ENCODE peak calls at places on chromosomes 4 and X, in eight cellular contexts. One of them, this sample, is unnamed.

GRCh38 chrX:30302957-30303356 is 6.2 kb downstream of the NR0B1 start:
- DNase-seq in PC-3: peak
- DNase-seq in right lobe of liver: peak
- DNase-seq in CD8-positive, alpha-beta T cell: no peak
- DNase-seq in mucosa of descending colon: no peak
- DNase-seq in uterus: no peak
- DNase-seq in SK-N-SH: no peak
- DNase-seq in esophagus squamous epithelium: no peak
- DNase-seq in this sample: no peak

GRCh38 chrX:69145714-69146113 is 19.5 kb downstream of the PJA1 start:
- DNase-seq in PC-3: no peak
- DNase-seq in right lobe of liver: no peak
- DNase-seq in CD8-positive, alpha-beta T cell: no peak
- DNase-seq in mucosa of descending colon: no peak
- DNase-seq in uterus: no peak
- DNase-seq in SK-N-SH: no peak
- DNase-seq in esophagus squamous epithelium: no peak
- DNase-seq in this sample: no peak

GRCh38 chr4:87844476-87844875 is 11.7 kb downstream of the MEPE start:
- DNase-seq in PC-3: no peak
- DNase-seq in right lobe of liver: no peak
- DNase-seq in CD8-positive, alpha-beta T cell: no peak
- DNase-seq in mucosa of descending colon: no peak
- DNase-seq in uterus: no peak
- DNase-seq in SK-N-SH: no peak
- DNase-seq in esophagus squamous epithelium: no peak
- DNase-seq in this sample: no peak

GRCh38 chr4:7195546-7196282 is 3.4 kb downstream of the SORCS2 start:
- DNase-seq in PC-3: no peak
- DNase-seq in right lobe of liver: peak
- DNase-seq in CD8-positive, alpha-beta T cell: no peak
- DNase-seq in mucosa of descending colon: no peak
- DNase-seq in uterus: no peak
- DNase-seq in SK-N-SH: no peak
- DNase-seq in esophagus squamous epithelium: no peak
- DNase-seq in this sample: peak

GRCh38 chr4:128221556-128221955 is 66.1 kb downstream of the PGRMC2 start:
- DNase-seq in PC-3: no peak
- DNase-seq in right lobe of liver: no peak
- DNase-seq in CD8-positive, alpha-beta T cell: no peak
- DNase-seq in mucosa of descending colon: no peak
- DNase-seq in uterus: no peak
- DNase-seq in SK-N-SH: no peak
- DNase-seq in esophagus squamous epithelium: no peak
- DNase-seq in this sample: no peak

GRCh38 chrX:85992811-85993229 is 54.5 kb downstream of the CHM start:
- DNase-seq in PC-3: peak
- DNase-seq in right lobe of liver: no peak
- DNase-seq in CD8-positive, alpha-beta T cell: no peak
- DNase-seq in mucosa of descending colon: no peak
- DNase-seq in uterus: no peak
- DNase-seq in SK-N-SH: no peak
- DNase-seq in esophagus squamous epithelium: no peak
- DNase-seq in this sample: no peak

GRCh38 chrX:42752730-42753129 is 25.2 kb downstream of the PPP1R2C start:
- DNase-seq in PC-3: no peak
- DNase-seq in right lobe of liver: no peak
- DNase-seq in CD8-positive, alpha-beta T cell: no peak
- DNase-seq in mucosa of descending colon: no peak
- DNase-seq in uterus: no peak
- DNase-seq in SK-N-SH: no peak
- DNase-seq in esophagus squamous epithelium: no peak
- DNase-seq in this sample: no peak

GRCh38 chr4:31239886-31240285 is 519.7 kb downstream of the PCDH7 start:
- DNase-seq in PC-3: no peak
- DNase-seq in right lobe of liver: no peak
- DNase-seq in CD8-positive, alpha-beta T cell: no peak
- DNase-seq in mucosa of descending colon: no peak
- DNase-seq in uterus: no peak
- DNase-seq in SK-N-SH: no peak
- DNase-seq in esophagus squamous epithelium: no peak
- DNase-seq in this sample: no peak

GRCh38 chrX:14913241-14913640 is 40.0 kb downstream of the MOSPD2 start:
- DNase-seq in PC-3: peak
- DNase-seq in right lobe of liver: no peak
- DNase-seq in CD8-positive, alpha-beta T cell: no peak
- DNase-seq in mucosa of descending colon: no peak
- DNase-seq in uterus: no peak
- DNase-seq in SK-N-SH: no peak
- DNase-seq in esophagus squamous epithelium: no peak
- DNase-seq in this sample: no peak

GRCh38 chrX:10769696-10770619 is 149.6 kb upstream of the MID1 start:
- DNase-seq in PC-3: no peak
- DNase-seq in right lobe of liver: peak
- DNase-seq in CD8-positive, alpha-beta T cell: no peak
- DNase-seq in mucosa of descending colon: no peak
- DNase-seq in uterus: no peak
- DNase-seq in SK-N-SH: no peak
- DNase-seq in esophagus squamous epithelium: no peak
- DNase-seq in this sample: no peak

GRCh38 chrX:1595711-1596060 is 4.3 kb downstream of the AKAP17A start:
- DNase-seq in PC-3: no peak
- DNase-seq in right lobe of liver: no peak
- DNase-seq in CD8-positive, alpha-beta T cell: no peak
- DNase-seq in mucosa of descending colon: peak
- DNase-seq in uterus: no peak
- DNase-seq in SK-N-SH: no peak
- DNase-seq in esophagus squamous epithelium: no peak
- DNase-seq in this sample: no peak

GRCh38 chr4:112523008-112523440 is 7.0 kb upstream of the NEUROG2 start:
- DNase-seq in PC-3: no peak
- DNase-seq in right lobe of liver: no peak
- DNase-seq in CD8-positive, alpha-beta T cell: no peak
- DNase-seq in mucosa of descending colon: no peak
- DNase-seq in uterus: no peak
- DNase-seq in SK-N-SH: no peak
- DNase-seq in esophagus squamous epithelium: no peak
- DNase-seq in this sample: peak

GRCh38 chrX:50813843-50814661 is at the start of gene SHROOM4:
- DNase-seq in PC-3: no peak
- DNase-seq in right lobe of liver: peak
- DNase-seq in CD8-positive, alpha-beta T cell: no peak
- DNase-seq in mucosa of descending colon: peak
- DNase-seq in uterus: peak
- DNase-seq in SK-N-SH: peak
- DNase-seq in esophagus squamous epithelium: no peak
- DNase-seq in this sample: peak

GRCh38 chrX:153599192-153600031 is 473 bp upstream of the CCNQ start:
- DNase-seq in PC-3: peak
- DNase-seq in right lobe of liver: peak
- DNase-seq in CD8-positive, alpha-beta T cell: peak
- DNase-seq in mucosa of descending colon: peak
- DNase-seq in uterus: peak
- DNase-seq in SK-N-SH: peak
- DNase-seq in esophagus squamous epithelium: no peak
- DNase-seq in this sample: peak
- TF ChIP-seq CTCF in PC-3: no peak
- TF ChIP-seq CTCF in right lobe of liver: no peak
- TF ChIP-seq CTCF in CD8-positive, alpha-beta T cell: no peak
- TF ChIP-seq CTCF in mucosa of descending colon: no peak
- TF ChIP-seq CTCF in uterus: no peak
- TF ChIP-seq CTCF in SK-N-SH: no peak
- TF ChIP-seq CTCF in esophagus squamous epithelium: no peak
- TF ChIP-seq CTCF in this sample: no peak

DNA sequence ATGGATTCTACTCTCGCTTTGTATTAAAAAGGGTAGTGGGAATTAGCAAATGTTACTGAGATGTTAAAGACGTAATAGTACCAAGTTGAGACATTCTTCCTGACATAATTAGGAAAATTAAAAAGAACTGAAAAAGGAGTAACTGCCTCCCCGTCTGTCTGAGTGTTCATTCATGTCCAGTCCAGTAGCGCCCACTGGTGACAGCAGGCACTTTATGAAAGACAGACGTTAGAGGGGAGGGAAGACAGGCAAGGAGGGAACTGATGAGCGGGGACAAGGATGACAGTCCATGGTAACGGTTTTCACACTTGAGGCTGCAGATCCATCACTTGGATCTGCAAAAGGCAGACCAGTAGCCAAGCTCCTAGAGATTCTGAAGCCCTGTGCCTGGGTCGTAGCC is 326.7 kb downstream of the STK32B start:
- DNase-seq in PC-3: peak
- DNase-seq in right lobe of liver: no peak
- DNase-seq in CD8-positive, alpha-beta T cell: no peak
- DNase-seq in mucosa of descending colon: no peak
- DNase-seq in uterus: no peak
- DNase-seq in SK-N-SH: no peak
- DNase-seq in esophagus squamous epithelium: no peak
- DNase-seq in this sample: no peak
- TF ChIP-seq CTCF in PC-3: peak
- TF ChIP-seq CTCF in right lobe of liver: no peak
- TF ChIP-seq CTCF in CD8-positive, alpha-beta T cell: no peak
- TF ChIP-seq CTCF in mucosa of descending colon: no peak
- TF ChIP-seq CTCF in uterus: no peak
- TF ChIP-seq CTCF in SK-N-SH: peak
- TF ChIP-seq CTCF in esophagus squamous epithelium: no peak
- TF ChIP-seq CTCF in this sample: no peak

GRCh38 chr4:52545099-52546069 is 113.7 kb downstream of the USP46 start:
- DNase-seq in PC-3: peak
- DNase-seq in right lobe of liver: peak
- DNase-seq in CD8-positive, alpha-beta T cell: peak
- DNase-seq in mucosa of descending colon: peak
- DNase-seq in uterus: peak
- DNase-seq in SK-N-SH: peak
- DNase-seq in esophagus squamous epithelium: no peak
- DNase-seq in this sample: peak
- TF ChIP-seq CTCF in PC-3: peak
- TF ChIP-seq CTCF in right lobe of liver: peak
- TF ChIP-seq CTCF in CD8-positive, alpha-beta T cell: peak
- TF ChIP-seq CTCF in mucosa of descending colon: peak
- TF ChIP-seq CTCF in uterus: peak
- TF ChIP-seq CTCF in SK-N-SH: peak
- TF ChIP-seq CTCF in esophagus squamous epithelium: peak
- TF ChIP-seq CTCF in this sample: peak

GRCh38 chr4:34922325-34922724 is 1322.0 kb downstream of the ARAP2 start:
- DNase-seq in PC-3: peak
- DNase-seq in right lobe of liver: no peak
- DNase-seq in CD8-positive, alpha-beta T cell: no peak
- DNase-seq in mucosa of descending colon: no peak
- DNase-seq in uterus: no peak
- DNase-seq in SK-N-SH: no peak
- DNase-seq in esophagus squamous epithelium: no peak
- DNase-seq in this sample: no peak
- TF ChIP-seq CTCF in PC-3: no peak
- TF ChIP-seq CTCF in right lobe of liver: no peak
- TF ChIP-seq CTCF in CD8-positive, alpha-beta T cell: no peak
- TF ChIP-seq CTCF in mucosa of descending colon: no peak
- TF ChIP-seq CTCF in uterus: no peak
- TF ChIP-seq CTCF in SK-N-SH: no peak
- TF ChIP-seq CTCF in esophagus squamous epithelium: no peak
- TF ChIP-seq CTCF in this sample: no peak

This sample was measured in pancreas.